ENCODE peak calls at places on chromosomes 16 and 17, in five cellular contexts. O, G, D, P and U are unnamed samples.

GRCh38 chr16:79169239-79169638 is 431.3 kb downstream of the MAF start:
- DNase-seq in P (peak; percentile 33), G (no peak), D (no peak), O (no peak), U (no peak)

GRCh38 chr16:24873028-24873427 is 27.3 kb downstream of the SLC5A11 start:
- DNase-seq in O (no peak), P (no peak), D (no peak), G (no peak), U (no peak)

GRCh38 chr16:56672761-56673536 is 3.3 kb downstream of the MT1H start:
- DNase-seq in O (no peak), P (no peak), G (no peak), D (no peak), U (no peak)

GRCh38 chr17:51035436-51035835 is 85.2 kb downstream of the SPAG9 start:
- DNase-seq in O (no peak), D (no peak), P (peak; percentile 65), G (no peak), U (no peak)

GRCh38 chr17:63702616-63703015 is 2.7 kb upstream of the LIMD2 start:
- DNase-seq in D (no peak), P (no peak), G (no peak), O (no peak), U (no peak)

GRCh38 chr16:27205436-27206065 is 2.2 kb downstream of the KDM8 start:
- DNase-seq in O (no peak), D (no peak), P (no peak), G (no peak), U (no peak)

GRCh38 chr17:45339646-45340605 is 23.1 kb upstream of the MAP3K14 start:
- DNase-seq in O (no peak), D (no peak), G (no peak), P (no peak), U (peak; percentile 41)

GRCh38 chr17:17382901-17383300 is 79.7 kb downstream of the NT5M start:
- DNase-seq in P (no peak), G (no peak), D (no peak), O (no peak), U (no peak)

GRCh38 chr16:73966851-73967250 is 329.8 kb upstream of the PSMD7 start:
- DNase-seq in O (no peak), P (no peak), G (no peak), D (no peak), U (no peak)

GRCh38 chr17:68700391-68700790 is 99.2 kb upstream of the FAM20A start:
- DNase-seq in P (no peak), D (no peak), G (no peak), O (no peak), U (no peak)

GRCh38 chr17:46756061-46756735 is 62.3 kb downstream of the WNT3 start:
- DNase-seq in D (no peak), G (no peak), O (no peak), P (no peak), U (no peak)

GRCh38 chr17:81440511-81441244 is 45.4 kb downstream of the BAHCC1 start:
- DNase-seq in P (no peak), D (no peak), O (no peak), G (no peak), U (no peak)

GRCh38 chr17:70313450-70313849 is 144.1 kb downstream of the KCNJ2 start:
- DNase-seq in D (no peak), O (no peak), P (no peak), G (no peak), U (no peak)

GRCh38 chr17:76404256-76404655 is 19.8 kb downstream of the SPHK1 start:
- DNase-seq in O (peak; percentile 20), G (no peak), D (no peak), P (no peak), U (no peak)

GRCh38 chr17:39461911-39462641 is 790 bp downstream of the CDK12 start:
- DNase-seq in P (peak; percentile 43), D (no peak), G (peak; percentile 57), O (no peak), U (peak; percentile 84)

GRCh38 chr16:79215289-79215688 is 385.2 kb downstream of the MAF start:
- DNase-seq in P (no peak), D (no peak), O (no peak), G (no peak), U (no peak)

GRCh38 chr16:48720266-48720665 is 110.3 kb upstream of the N4BP1 start:
- DNase-seq in O (no peak), P (peak; percentile 2), D (no peak), G (no peak), U (no peak)

GRCh38 chr16:13039526-13039925 is 138.1 kb downstream of the SHISA9 start:
- DNase-seq in O (no peak), P (no peak), D (no peak), G (no peak), U (no peak)

GRCh38 chr16:74053310-74053709 is 243.3 kb upstream of the PSMD7 start:
- DNase-seq in D (no peak), O (no peak), P (no peak), G (no peak), U (no peak)

GRCh38 chr17:78117027-78117981 is 11.3 kb downstream of the TMC6 start:
- DNase-seq in O (peak; percentile 64), D (no peak), G (no peak), P (no peak), U (no peak)
- TF ChIP-seq CTCF in O (no peak), D (peak; percentile 42), G (no peak), P (peak; percentile 33), U (no peak)

DNA sequence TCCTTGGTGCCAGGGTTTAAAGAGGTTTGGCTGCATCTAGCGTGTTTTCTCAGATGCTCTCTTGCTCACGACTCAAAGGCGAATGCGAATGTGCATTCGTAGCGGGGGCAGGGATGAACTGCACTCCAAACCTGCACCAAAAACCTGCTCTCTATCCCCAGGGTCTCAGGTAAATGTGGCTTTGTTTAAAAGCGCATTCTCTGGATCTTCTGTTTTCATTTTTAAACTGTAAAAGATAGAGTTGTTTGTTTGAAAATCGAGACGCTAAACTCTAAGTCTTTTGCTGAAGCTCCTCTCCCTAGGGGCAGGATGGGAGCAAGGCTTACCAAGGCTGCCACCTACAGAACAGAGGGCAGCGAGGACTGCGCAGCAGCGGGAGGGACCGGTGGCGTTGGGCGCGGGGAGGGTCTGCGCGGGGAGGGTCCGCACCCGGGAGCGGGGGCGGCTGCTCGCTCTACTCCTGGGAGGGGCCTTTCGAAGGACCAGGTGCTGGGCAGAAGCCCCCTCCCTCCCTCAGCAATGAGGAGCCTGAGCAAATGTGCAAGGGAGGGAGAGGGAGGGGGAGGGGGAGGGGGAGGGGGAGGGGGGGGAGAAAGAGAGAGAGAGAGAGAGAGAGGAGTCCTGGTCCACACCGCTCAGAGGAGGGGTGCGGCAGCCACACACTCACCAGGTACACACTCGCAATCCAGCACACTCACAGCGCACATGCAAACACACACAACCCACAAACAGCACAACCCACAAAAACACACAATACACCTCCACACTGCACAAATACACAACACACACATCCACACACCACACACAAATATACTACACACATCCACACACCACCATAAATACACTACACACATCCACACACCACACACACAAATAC is 142.8 kb downstream of the GRIN2A start:
- DNase-seq in O (no peak), P (no peak), D (no peak), G (peak; percentile 18), U (no peak)
- H3K27ac ChIP-seq in O (no peak overlapping the region), P (no peak overlapping the region), D (no peak overlapping the region), G (no peak overlapping the region), U (no peak overlapping the region)

DNA sequence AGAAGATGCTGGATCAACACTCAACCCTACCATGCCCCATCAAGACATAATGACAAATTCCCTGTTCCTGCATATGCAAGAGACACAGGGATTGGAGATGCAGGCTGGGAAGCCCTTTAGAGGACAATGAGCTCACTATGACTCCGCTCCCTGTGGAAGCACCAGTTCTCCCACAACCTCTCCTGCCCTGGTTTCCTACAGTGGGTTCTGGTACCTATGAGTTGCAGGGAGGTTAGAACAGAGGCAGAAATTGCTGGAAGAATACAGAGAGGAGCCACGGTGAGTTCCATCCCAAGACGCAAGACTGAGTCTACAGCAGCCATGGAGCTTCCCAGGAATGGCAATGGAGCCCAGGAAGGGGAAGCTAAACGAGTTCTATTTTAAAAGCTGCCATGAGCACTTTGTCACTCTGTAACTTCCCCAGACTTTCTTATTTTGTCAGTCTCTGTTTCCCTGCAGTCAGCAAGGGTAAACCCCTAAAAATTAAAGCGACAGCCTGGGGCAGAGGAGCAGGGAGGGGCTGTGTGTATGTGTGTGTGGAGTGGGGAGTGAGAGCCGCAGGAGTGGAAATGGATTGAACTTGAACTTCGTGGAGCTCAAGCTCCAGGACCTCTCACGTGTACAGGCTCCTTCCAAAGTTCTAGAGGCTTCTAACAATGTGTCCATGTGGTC is 42.3 kb upstream of the PIK3R6 start:
- DNase-seq in O (no peak), D (no peak), P (no peak), G (no peak), U (no peak)
- H3K4me3 ChIP-seq in O (no peak overlapping the region), D (no peak overlapping the region), P (no peak overlapping the region), G (no peak overlapping the region), U (no peak overlapping the region)

GRCh38 chr16:15510992-15511391 is 76.6 kb downstream of the BMERB1 start:
- DNase-seq in G (no peak), O (no peak), P (no peak), D (no peak), U (no peak)

GRCh38 chr16:15509051-15509592 is 74.7 kb downstream of the BMERB1 start:
- DNase-seq in D (no peak), O (no peak), P (peak; percentile 84), G (no peak), U (no peak)

GRCh38 chr16:15511759-15512487 is 77.5 kb downstream of the BMERB1 start:
- DNase-seq in P (no peak), D (no peak), O (no peak), G (no peak), U (no peak)

GRCh38 chr16:15507959-15508336 is 73.6 kb downstream of the BMERB1 start:
- DNase-seq in O (no peak), G (no peak), D (no peak), P (no peak), U (no peak)

GRCh38 chr16:15509593-15510520 is 75.5 kb downstream of the BMERB1 start:
- DNase-seq in P (peak; percentile 82), D (no peak), O (no peak), G (no peak), U (no peak)
- TF ChIP-seq CTCF in P (peak; percentile 45), D (no peak), O (no peak), G (no peak), U (no peak)